ENCODE peak calls at places on chromosomes 3 and 15, in eight cellular contexts. S is adrenal gland; T is lower lobe of right lung; Y is colonic mucosa; G is transverse colon; U is stomach; X is CD8-positive, alpha-beta T cell; V is AG04450. Z is an unnamed sample.

GRCh38 chr15:82306791-82307713 is 42.2 kb downstream of the GOLGA6L10 start:
- DNase-seq in S (no peak), T (no peak), Y (no peak), G (no peak), U (no peak), X (no peak), V (no peak), Z (no peak)

GRCh38 chr3:125990253-125990970 is 21.4 kb downstream of the ROPN1B start:
- DNase-seq in S (peak), T (peak), Y (peak), G (peak), U (peak), X (peak), V (peak), Z (peak)

GRCh38 chr3:117903226-117903625 is 1131.4 kb downstream of the IGSF11 start:
- DNase-seq in S (no peak), T (no peak), Y (no peak), G (no peak), U (no peak), X (no peak), V (peak), Z (peak)

GRCh38 chr15:101003706-101004105 is 84.5 kb downstream of the LRRK1 start:
- DNase-seq in S (no peak), T (no peak), Y (peak), G (peak), U (no peak), X (peak), V (no peak), Z (no peak)

GRCh38 chr3:64426551-64426950 is 201.3 kb upstream of the PRICKLE2 start:
- DNase-seq in S (no peak), T (no peak), Y (no peak), G (no peak), U (no peak), X (no peak), V (no peak), Z (no peak)

GRCh38 chr3:61574854-61575253 is 13.5 kb downstream of the PTPRG start:
- DNase-seq in S (no peak), T (no peak), Y (no peak), G (no peak), U (no peak), X (no peak), V (peak), Z (peak)

GRCh38 chr3:54660599-54661210 is 267.2 kb downstream of the LRTM1 start:
- DNase-seq in S (peak), T (no peak), Y (no peak), G (peak), U (no peak), X (no peak), V (no peak), Z (peak)

GRCh38 chr15:66761723-66762595 is 59.9 kb downstream of the SMAD6 start:
- DNase-seq in S (no peak), T (no peak), Y (no peak), G (no peak), U (no peak), X (no peak), V (no peak), Z (peak)

GRCh38 chr3:194824676-194825075 is 139.0 kb downstream of the FAM43A start:
- DNase-seq in S (no peak), T (no peak), Y (no peak), G (no peak), U (no peak), X (no peak), V (no peak), Z (peak)

GRCh38 chr15:81118361-81118760 is 15.7 kb upstream of the CFAP161 start:
- DNase-seq in S (no peak), T (no peak), Y (no peak), G (no peak), U (no peak), X (no peak), V (no peak), Z (no peak)

GRCh38 chr3:146165844-146166243 is 4.9 kb upstream of the PLOD2 start:
- DNase-seq in S (no peak), T (no peak), Y (no peak), G (no peak), U (no peak), X (no peak), V (no peak), Z (no peak)

GRCh38 chr3:55483196-55484095 is 3.7 kb downstream of the WNT5A start:
- DNase-seq in S (no peak), T (no peak), Y (no peak), G (no peak), U (no peak), X (no peak), V (no peak), Z (no peak)

DNA sequence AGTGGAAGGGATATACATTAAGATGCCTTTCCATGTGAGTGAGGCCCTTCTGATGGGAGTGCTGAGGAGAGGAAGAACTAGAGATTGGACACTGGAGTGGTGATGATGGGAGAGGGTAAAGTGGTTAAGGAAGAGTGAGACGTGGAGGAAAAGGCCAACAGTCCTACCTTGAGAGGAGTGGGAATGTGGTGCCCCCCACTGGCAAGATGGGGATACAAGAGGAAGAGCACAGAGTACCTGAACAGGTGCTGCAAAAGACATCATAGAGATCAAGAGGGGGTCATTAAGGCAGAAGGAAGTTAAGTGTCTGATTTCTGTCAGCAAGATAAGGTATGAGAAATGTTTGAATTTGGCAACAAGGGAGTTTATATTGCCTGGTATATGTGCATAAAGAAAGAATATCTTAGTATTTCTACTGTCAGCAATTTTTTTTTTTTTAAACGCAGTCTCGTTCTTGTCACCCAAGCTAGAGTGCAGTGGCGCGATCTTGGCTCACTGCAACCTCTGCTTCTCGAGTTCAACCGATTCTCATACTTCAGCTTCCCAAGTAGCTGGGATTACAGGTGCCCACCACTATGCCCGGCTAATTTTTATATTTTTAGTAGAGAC is 34.0 kb downstream of the ARIH2 start:
- DNase-seq in S (peak), T (peak), Y (peak), G (peak), U (peak), X (peak), V (no peak), Z (peak)
- TF ChIP-seq CTCF in S (peak), T (peak), Y (peak), G (peak), U (peak), X (peak), V (peak), Z (peak)

DNA sequence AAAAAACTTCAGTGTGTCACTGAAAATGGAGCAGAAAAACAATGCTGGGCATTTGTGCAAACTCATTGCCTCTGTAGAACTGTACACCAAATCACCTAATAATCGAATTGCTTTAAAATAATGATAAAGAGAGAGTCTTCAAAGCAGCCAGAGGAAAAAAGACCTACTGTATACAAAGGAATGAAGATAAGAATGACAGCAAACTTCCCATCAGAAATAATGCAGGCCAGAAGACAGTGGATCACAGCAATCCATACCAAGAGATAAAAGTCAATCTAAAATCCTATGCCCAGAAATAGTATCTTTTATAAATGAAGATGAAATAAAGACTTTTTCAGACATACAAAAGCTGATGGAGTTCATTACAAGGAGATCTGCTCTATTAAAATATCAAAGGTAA is 134.7 kb upstream of the VEPH1 start:
- DNase-seq in S (no peak), T (no peak), Y (no peak), G (no peak), U (no peak), X (no peak), V (no peak), Z (no peak)
- H3K4me3 ChIP-seq in S (no peak), T (no peak), Y (no peak), G (no peak), U (no peak), X (no peak), V (no peak), Z (no peak)

GRCh38 chr15:70439880-70440279 is 323.5 kb downstream of the UACA start:
- DNase-seq in S (no peak), T (no peak), Y (no peak), G (no peak), U (no peak), X (no peak), V (no peak), Z (no peak)
- TF ChIP-seq CTCF in S (no peak), T (no peak), Y (no peak), G (no peak), U (no peak), X (no peak), V (no peak), Z (no peak)

DNA sequence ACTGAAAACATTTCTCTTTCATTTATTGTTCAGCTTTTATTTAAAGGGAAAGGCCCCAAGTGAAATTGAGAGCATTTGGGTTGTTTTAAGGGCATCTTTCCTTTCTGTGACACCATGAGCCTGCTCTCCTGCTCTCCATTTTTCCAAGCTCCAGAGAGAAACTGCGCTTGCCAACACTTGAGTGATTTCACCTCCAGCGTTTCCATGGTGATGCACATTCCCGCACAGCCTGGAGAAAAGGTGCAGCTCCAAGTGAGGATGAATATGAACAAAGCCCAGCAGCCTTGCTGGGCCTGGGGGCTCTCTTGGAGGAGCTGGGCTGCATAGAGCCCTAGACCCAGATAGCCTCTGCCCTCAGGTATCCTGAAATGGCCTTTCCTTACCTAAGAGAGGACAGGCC is 159.2 kb upstream of the PPP2R3A start:
- DNase-seq in S (no peak), T (no peak), Y (no peak), G (no peak), U (no peak), X (no peak), V (no peak), Z (no peak)
- H3K4me3 ChIP-seq in S (no peak), T (no peak), Y (no peak), G (no peak), U (no peak), X (no peak), V (no peak), Z (no peak)

DNA sequence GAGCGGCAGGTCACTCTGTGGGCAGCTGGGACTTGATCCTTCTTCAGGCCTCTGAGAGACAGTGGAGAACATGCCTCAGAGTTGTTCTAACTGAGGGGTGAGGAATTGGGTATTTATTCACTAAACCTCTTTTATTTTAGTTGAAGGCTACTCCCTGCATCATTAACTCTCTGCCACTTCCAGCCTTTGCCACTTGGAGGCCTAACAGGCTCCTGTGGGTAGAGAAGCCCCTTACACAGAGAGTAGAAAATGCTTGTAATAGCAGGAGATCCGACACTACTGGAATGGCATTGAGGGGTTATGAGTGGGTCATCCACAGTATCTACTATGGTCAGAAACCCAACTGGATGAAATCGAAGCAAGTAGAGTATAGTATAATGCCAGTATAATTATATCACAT is 81.7 kb downstream of the RYR3 start:
- DNase-seq in S (no peak), T (no peak), Y (no peak), G (no peak), U (no peak), X (no peak), V (no peak), Z (no peak)
- TF ChIP-seq CTCF in S (no peak), T (no peak), Y (no peak), G (no peak), U (no peak), X (no peak), V (no peak), Z (no peak)

GRCh38 chr3:110612045-110612444 is 459.6 kb upstream of the NECTIN3 start:
- DNase-seq in S (no peak), T (no peak), Y (no peak), G (no peak), U (no peak), X (no peak), V (no peak), Z (no peak)
- H3K4me3 ChIP-seq in S (no peak), T (no peak), Y (no peak), G (no peak), U (no peak), X (no peak), V (no peak), Z (no peak)

DNA sequence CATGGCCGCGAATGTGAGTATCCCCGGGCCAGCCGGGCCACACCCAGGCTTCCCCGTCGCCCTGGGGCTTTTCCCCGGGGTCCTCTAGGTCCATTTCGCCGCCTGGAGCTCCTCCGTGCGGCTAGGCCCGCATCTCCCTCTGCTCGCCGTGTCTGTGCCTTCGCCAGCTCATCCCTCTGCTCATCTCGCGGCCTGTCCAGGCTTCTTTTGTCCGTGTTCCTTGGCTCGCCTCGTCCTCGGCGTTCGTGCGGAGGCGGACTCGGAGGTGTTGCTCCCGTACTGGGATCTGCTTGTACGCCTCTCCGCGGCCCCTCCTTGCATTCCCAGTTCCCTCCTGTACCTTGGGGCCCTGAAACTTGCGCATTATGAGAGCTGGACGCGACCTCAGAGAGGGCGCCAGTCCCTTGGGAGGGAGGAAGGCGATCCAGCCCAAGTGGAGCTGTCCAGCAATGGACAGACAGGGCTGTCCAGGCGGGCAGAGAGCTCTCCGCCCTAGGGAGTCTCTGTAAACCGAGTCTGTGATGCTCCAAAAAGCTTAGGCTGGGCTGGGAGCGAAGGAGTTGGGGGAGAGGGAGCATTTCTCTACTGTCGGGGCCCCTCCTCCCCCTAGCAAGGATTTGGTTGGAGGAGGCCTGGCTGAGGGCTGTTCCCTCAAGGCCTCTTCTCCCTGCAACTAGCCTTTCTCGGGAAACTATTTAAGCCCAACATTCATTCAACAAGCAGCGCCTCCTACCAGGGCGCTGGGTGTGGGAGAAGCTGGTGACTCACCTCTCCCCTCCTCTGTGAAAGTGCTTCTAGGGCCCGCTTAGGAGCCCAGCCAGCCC is 553 bp downstream of the TMEM43 start:
- DNase-seq in S (peak), T (peak), Y (peak), G (peak), U (peak), X (peak), V (peak), Z (peak)
- TF ChIP-seq CTCF in S (no peak), T (peak), Y (no peak), G (no peak), U (no peak), X (no peak), V (peak), Z (peak)

GRCh38 chr3:112119686-112120484 is 13.2 kb downstream of the GCSAM start:
- DNase-seq in S (no peak), T (no peak), Y (no peak), G (no peak), U (no peak), X (no peak), V (no peak), Z (no peak)

GRCh38 chr3:112123548-112123947 is 9.5 kb downstream of the GCSAM start:
- DNase-seq in S (no peak), T (no peak), Y (no peak), G (no peak), U (no peak), X (no peak), V (no peak), Z (no peak)

GRCh38 chr3:112120485-112120836 is 12.6 kb downstream of the GCSAM start:
- DNase-seq in S (no peak), T (no peak), Y (no peak), G (no peak), U (no peak), X (no peak), V (no peak), Z (no peak)

GRCh38 chr3:112122870-112123269 is 10.2 kb downstream of the GCSAM start:
- DNase-seq in S (no peak), T (no peak), Y (no peak), G (no peak), U (no peak), X (no peak), V (no peak), Z (no peak)

DNA sequence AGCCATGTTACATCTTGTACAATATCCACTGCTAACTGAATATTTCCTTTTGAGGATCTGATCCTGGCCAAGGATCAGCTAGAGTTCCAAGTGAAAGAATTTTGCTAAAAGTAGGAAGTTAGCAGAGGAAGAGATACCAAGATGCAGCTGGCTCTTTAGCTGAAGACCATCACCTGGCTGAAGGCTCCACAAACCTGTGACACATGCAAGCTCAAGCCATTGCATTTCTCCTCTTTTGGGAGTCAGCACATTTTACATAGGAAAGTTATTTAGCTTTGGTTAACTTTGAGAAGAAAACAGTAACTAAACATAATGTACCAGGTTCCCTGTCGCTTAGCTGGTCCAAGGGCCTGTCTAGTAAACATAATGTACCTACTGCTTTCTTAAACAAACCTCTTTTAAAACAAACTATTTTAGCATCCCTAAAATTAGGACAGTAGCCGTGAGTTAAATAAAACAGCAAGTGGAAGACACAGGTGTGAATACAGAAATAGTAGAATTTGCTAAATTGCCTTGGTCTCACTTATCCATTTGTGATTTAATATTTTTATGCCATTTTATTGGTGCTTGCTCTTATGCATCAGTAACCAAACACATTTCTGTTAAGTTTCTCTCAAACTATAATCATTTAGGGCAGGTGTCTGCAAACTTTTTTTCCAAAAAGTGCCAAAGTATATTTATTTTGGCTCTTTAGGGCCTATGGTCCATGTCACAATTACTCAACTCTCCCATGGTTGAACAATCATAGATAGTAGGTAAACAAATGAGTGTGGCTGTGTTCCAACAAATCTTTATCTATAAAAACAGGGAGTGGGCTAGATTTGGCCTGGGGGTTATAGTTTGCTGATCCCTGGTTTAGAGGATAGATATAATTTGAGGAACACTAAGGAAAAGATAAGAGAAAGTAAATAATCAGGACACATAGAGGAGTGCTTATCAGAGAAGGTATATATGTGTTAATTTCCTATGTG is 11.2 kb downstream of the GCSAM start:
- DNase-seq in S (no peak), T (no peak), Y (no peak), G (no peak), U (no peak), X (no peak), V (no peak), Z (no peak)
- H3K4me3 ChIP-seq in S (no peak), T (no peak), Y (no peak), G (no peak), U (no peak), X (no peak), V (no peak), Z (no peak)

DNA sequence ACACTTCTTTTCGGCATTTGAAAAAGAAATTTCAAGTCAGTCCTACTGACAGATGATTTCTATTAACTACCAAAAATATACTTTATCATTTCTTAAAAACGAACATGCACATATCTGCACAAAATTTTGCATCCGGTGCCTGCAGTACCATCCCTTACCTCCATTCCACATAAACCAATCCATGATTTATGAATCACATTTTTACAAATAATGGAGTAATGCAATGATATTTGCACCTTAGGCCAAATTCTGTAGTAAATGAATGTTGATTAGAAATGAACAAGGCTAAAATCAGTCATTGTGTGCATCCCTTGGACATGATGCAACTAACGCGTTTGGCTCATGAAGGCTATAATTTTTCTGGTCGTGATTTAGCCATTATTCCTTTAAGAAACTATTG is 46.5 kb downstream of the ROBO2 start:
- DNase-seq in S (no peak), T (no peak), Y (no peak), G (no peak), U (no peak), X (no peak), V (no peak), Z (no peak)
- TF ChIP-seq CTCF in S (no peak), T (no peak), Y (no peak), G (no peak), U (no peak), X (no peak), V (peak), Z (peak)

Z was measured in fibroblast of the aortic adventitia.